ENCODE peak calls at places on chromosomes 16 and 17, in four cellular contexts. T, P, G and E are unnamed samples.

GRCh38 chr17:49218941-49219913 is 8.7 kb downstream of the ABI3 start:
- DNase-seq in T (no peak), P (no peak), G (no peak), E (no peak)

GRCh38 chr16:84810518-84811273 is 9.1 kb upstream of the CRISPLD2 start:
- DNase-seq in T (peak; percentile 94), P (peak; percentile 87), G (no peak), E (no peak)

GRCh38 chr16:57766714-57767348 is 31.3 kb downstream of the KATNB1 start:
- DNase-seq in T (no peak), P (no peak), G (no peak), E (no peak)

GRCh38 chr17:50289268-50289667 is 15.0 kb downstream of the TMEM92 start:
- DNase-seq in T (peak; percentile 57), P (peak; percentile 81), G (no peak), E (no peak)

GRCh38 chr16:69599731-69600130 is 34.0 kb downstream of the NFAT5 start:
- DNase-seq in T (no peak), P (no peak), G (no peak), E (no peak)

GRCh38 chr16:68072038-68072695 is 13.0 kb upstream of the NFATC3 start:
- DNase-seq in T (peak; percentile 86), P (peak; percentile 66), G (no peak), E (no peak)

GRCh38 chr17:45793999-45794540 is 9.9 kb downstream of the CRHR1 start:
- DNase-seq in T (no peak), P (no peak), G (peak; percentile 42), E (no peak)

GRCh38 chr17:68011199-68011665 is 15.0 kb upstream of the C17orf58 start:
- DNase-seq in T (peak; percentile 48), P (no peak), G (no peak), E (no peak)

GRCh38 chr16:87765473-87765775 is 362 bp downstream of the KLHDC4 start:
- DNase-seq in T (no peak), P (no peak), G (no peak), E (no peak)

GRCh38 chr16:82033683-82034300 is 1.3 kb upstream of the HSD17B2 start:
- DNase-seq in T (no peak), P (no peak), G (no peak), E (no peak)

GRCh38 chr16:81495321-81496234 is 51.0 kb downstream of the CMIP start:
- DNase-seq in T (no peak), P (no peak), G (no peak), E (no peak)

GRCh38 chr17:36943250-36944220 is 5.2 kb upstream of the AATF start:
- DNase-seq in T (no peak), P (no peak), G (no peak), E (no peak)

GRCh38 chr16:2785101-2785991 is 2.0 kb downstream of the PRSS33 start:
- DNase-seq in T (no peak), P (no peak), G (no peak), E (no peak)